ENCODE peak calls at places on chromosome 21, in seven cellular contexts. U is lower lobe of right lung; M is ovary; B is RWPE1; P is A549; Q is CD8-positive, alpha-beta T cell; O is cardiac muscle cell. W is an unnamed sample.

GRCh38 chr21:42858957-42859890 is 20.1 kb downstream of the WDR4 start:
- DNase-seq in U (no peak), M (no peak), B (no peak), P (no peak), Q (no peak), O (no peak), W (no peak)

GRCh38 chr21:27329255-27329851 is 362.5 kb upstream of the ADAMTS5 start:
- DNase-seq in U (no peak), M (no peak), B (no peak), P (no peak), Q (no peak), O (peak), W (peak)

GRCh38 chr21:39840373-39841097 is 26.7 kb upstream of the PCP4 start:
- DNase-seq in U (no peak), M (no peak), B (no peak), P (no peak), Q (no peak), O (no peak), W (no peak)

GRCh38 chr21:39221282-39221996 is 38.2 kb upstream of the PSMG1 start:
- DNase-seq in U (peak), M (no peak), B (no peak), P (no peak), Q (no peak), O (no peak), W (peak)

GRCh38 chr21:38343691-38344090 is 86.9 kb downstream of the KCNJ15 start:
- DNase-seq in U (peak), M (no peak), B (peak), P (peak), Q (no peak), O (peak), W (peak)

GRCh38 chr21:39676054-39676771 is 63.5 kb downstream of the B3GALT5 start:
- DNase-seq in U (no peak), M (no peak), B (peak), P (peak), Q (no peak), O (no peak), W (no peak)

GRCh38 chr21:41680444-41681335 is 86.2 kb downstream of the RIPK4 start:
- DNase-seq in U (no peak), M (no peak), B (no peak), P (no peak), Q (no peak), O (no peak), W (no peak)

GRCh38 chr21:28543975-28544374 is 448.7 kb downstream of the LTN1 start:
- DNase-seq in U (no peak), M (no peak), B (no peak), P (no peak), Q (no peak), O (no peak), W (no peak)

GRCh38 chr21:39737376-39738000 is 7.5 kb upstream of the IGSF5 start:
- DNase-seq in U (no peak), M (no peak), B (no peak), P (no peak), Q (no peak), O (no peak), W (no peak)

GRCh38 chr21:18298228-18298627 is 53.6 kb downstream of the CHODL start:
- DNase-seq in U (no peak), M (no peak), B (no peak), P (no peak), Q (no peak), O (no peak), W (peak)

GRCh38 chr21:28309596-28309995 is 683.1 kb downstream of the LTN1 start:
- DNase-seq in U (no peak), M (no peak), B (no peak), P (no peak), Q (no peak), O (no peak), W (no peak)

GRCh38 chr21:17612565-17613241 is at the start of gene BTG3:
- DNase-seq in U (peak), M (peak), B (peak), P (peak), Q (peak), O (peak), W (peak)

GRCh38 chr21:42683371-42684108 is 30.1 kb downstream of the PDE9A start:
- DNase-seq in U (no peak), M (no peak), B (no peak), P (no peak), Q (no peak), O (no peak), W (no peak)

GRCh38 chr21:38505654-38506523 is 7.6 kb upstream of the ERG start:
- DNase-seq in U (no peak), M (no peak), B (peak), P (peak), Q (no peak), O (peak), W (peak)

GRCh38 chr21:39105836-39106235 is 77.4 kb downstream of the PSMG1 start:
- DNase-seq in U (no peak), M (no peak), B (no peak), P (no peak), Q (no peak), O (no peak), W (no peak)

GRCh38 chr21:43323244-43324005 is 103.5 kb downstream of the SIK1 start:
- DNase-seq in U (peak), M (peak), B (no peak), P (no peak), Q (no peak), O (no peak), W (no peak)

GRCh38 chr21:33212159-33212851 is 17.4 kb upstream of the IFNAR2 start:
- DNase-seq in U (no peak), M (no peak), B (no peak), P (no peak), Q (no peak), O (peak), W (peak)

GRCh38 chr21:42195378-42196031 is 23.4 kb upstream of the ABCG1 start:
- DNase-seq in U (peak), M (no peak), B (no peak), P (no peak), Q (no peak), O (peak), W (peak)

GRCh38 chr21:23003951-23004350 is 2005.7 kb downstream of the NCAM2 start:
- DNase-seq in U (no peak), M (no peak), B (no peak), P (no peak), Q (no peak), O (no peak), W (no peak)

GRCh38 chr21:38852278-38852677 is 46.5 kb downstream of the ETS2 start:
- DNase-seq in U (no peak), M (no peak), B (no peak), P (no peak), Q (no peak), O (no peak), W (peak)

GRCh38 chr21:27787046-27787445 is 820.2 kb upstream of the ADAMTS5 start:
- DNase-seq in U (no peak), M (no peak), B (no peak), P (no peak), Q (no peak), O (peak), W (peak)

GRCh38 chr21:41622831-41623548 is 115.0 kb upstream of the TMPRSS2 start:
- DNase-seq in U (no peak), M (no peak), B (no peak), P (no peak), Q (no peak), O (no peak), W (no peak)

GRCh38 chr21:39660596-39660995 is 47.9 kb downstream of the B3GALT5 start:
- DNase-seq in U (no peak), M (no peak), B (peak), P (peak), Q (no peak), O (peak), W (peak)

GRCh38 chr21:44834951-44835646 is 17.2 kb upstream of the SUMO3 start:
- DNase-seq in U (no peak), M (no peak), B (no peak), P (no peak), Q (no peak), O (no peak), W (no peak)

GRCh38 chr21:37710555-37711293 is 205.5 kb downstream of the KCNJ6 start:
- DNase-seq in U (no peak), M (no peak), B (no peak), P (no peak), Q (no peak), O (peak), W (no peak)

GRCh38 chr21:44572959-44573583 is 458 bp upstream of the KRTAP10-4 start:
- DNase-seq in U (peak), M (no peak), B (no peak), P (no peak), Q (no peak), O (no peak), W (no peak)

GRCh38 chr21:29349702-29350101 is 51.0 kb downstream of the BACH1 start:
- DNase-seq in U (peak), M (no peak), B (no peak), P (no peak), Q (no peak), O (no peak), W (no peak)

GRCh38 chr21:39483917-39484316 is 32.1 kb downstream of the SH3BGR start:
- DNase-seq in U (no peak), M (no peak), B (no peak), P (no peak), Q (no peak), O (peak), W (no peak)

GRCh38 chr21:42590431-42591131 is 62.8 kb upstream of the PDE9A start:
- DNase-seq in U (no peak), M (no peak), B (no peak), P (no peak), Q (no peak), O (no peak), W (no peak)

GRCh38 chr21:20016431-20017005 is 981.7 kb upstream of the NCAM2 start:
- DNase-seq in U (no peak), M (no peak), B (no peak), P (no peak), Q (no peak), O (no peak), W (no peak)

GRCh38 chr21:44418876-44419230 is 36.5 kb upstream of the LRRC3 start:
- DNase-seq in U (no peak), M (no peak), B (no peak), P (no peak), Q (no peak), O (no peak), W (no peak)

GRCh38 chr21:41678944-41679343 is 87.9 kb downstream of the RIPK4 start:
- DNase-seq in U (peak), M (peak), B (peak), P (peak), Q (no peak), O (peak), W (peak)

GRCh38 chr21:34722684-34723300 is 54.0 kb downstream of the CLIC6 start:
- DNase-seq in U (no peak), M (no peak), B (no peak), P (no peak), Q (no peak), O (no peak), W (peak)
- TF ChIP-seq CTCF in U (peak), M (no peak), B (peak), P (no peak), Q (peak), O (peak), W (peak)

DNA sequence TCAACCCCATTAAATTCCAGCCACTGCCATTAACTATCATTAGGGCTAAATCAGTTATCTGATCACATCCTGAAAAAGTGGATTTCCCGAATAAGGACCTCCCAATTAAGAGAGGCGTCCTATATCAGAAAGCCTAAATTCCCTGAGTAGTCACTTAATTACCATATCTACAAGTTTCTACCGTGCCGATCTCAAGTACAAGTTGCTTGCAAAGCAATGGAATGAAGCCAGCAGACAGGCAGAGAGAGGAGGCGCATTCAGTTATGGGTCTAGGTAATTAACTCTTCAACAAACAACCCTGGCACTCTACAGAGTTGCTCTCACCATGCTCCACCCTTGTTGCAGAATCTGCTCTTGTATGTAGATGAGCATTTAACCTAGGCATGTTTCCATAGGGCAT is 494.6 kb upstream of the RUNX1 start:
- DNase-seq in U (no peak), M (no peak), B (no peak), P (no peak), Q (no peak), O (no peak), W (no peak)
- TF ChIP-seq CTCF in U (no peak), M (no peak), B (no peak), P (no peak), Q (no peak), O (no peak), W (no peak)

GRCh38 chr21:14587266-14587665 is 41.2 kb upstream of the SAMSN1 start:
- DNase-seq in U (no peak), M (no peak), B (no peak), P (no peak), Q (no peak), O (no peak), W (no peak)
- TF ChIP-seq CTCF in U (no peak), M (no peak), B (no peak), P (no peak), Q (no peak), O (no peak), W (no peak)

DNA sequence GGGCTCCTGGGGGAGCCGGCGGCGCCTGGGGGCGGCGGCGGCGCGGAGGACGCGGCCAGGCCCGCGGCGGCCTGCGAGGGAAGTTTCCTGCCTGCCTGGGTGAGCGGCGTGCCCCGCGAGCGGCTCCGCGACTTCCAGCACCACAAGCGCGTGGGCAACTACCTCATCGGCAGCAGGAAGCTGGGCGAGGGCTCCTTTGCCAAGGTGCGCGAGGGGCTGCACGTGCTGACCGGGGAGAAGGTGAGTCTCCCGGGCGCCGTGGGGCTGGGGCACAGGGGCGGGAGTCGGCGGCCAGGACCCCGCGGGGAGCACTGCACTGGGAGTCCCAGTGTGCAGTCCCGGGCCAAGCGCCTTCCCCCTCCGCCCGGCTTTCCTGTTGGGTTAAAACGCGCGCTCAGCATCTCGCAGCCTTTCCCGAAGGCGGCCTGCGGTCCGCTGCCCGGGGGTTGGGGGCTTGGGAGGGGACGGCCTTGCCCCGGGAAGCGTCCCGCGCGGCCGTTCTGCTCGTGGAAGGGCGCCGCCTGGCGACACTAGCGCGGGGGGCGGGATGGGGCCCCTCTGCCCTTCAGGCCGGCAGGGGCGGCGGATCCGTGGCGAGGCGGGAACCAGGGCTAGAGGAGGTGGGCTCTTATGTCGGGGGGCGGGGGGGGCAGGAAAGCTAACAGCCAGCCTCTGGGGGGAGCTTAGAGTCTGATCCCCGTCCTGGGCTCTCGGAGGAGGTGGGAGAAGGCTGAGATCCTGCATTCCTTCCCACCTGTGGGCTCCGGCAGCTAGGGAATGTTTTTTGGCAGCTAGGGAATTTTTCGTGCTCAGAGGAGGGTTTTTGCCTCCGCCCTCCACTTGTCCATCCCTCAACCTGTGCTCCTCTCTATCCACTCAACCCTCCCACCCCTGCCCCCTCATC is 1.1 kb downstream of the HUNK start:
- DNase-seq in U (peak), M (peak), B (no peak), P (peak), Q (no peak), O (peak), W (no peak)
- TF ChIP-seq CTCF in U (peak), M (no peak), B (peak), P (peak), Q (no peak), O (peak), W (peak)

GRCh38 chr21:21973806-21974205 is 975.6 kb downstream of the NCAM2 start:
- DNase-seq in U (no peak), M (no peak), B (no peak), P (no peak), Q (no peak), O (no peak), W (no peak)
- TF ChIP-seq CTCF in U (no peak), M (no peak), B (no peak), P (no peak), Q (no peak), O (no peak), W (peak)

DNA sequence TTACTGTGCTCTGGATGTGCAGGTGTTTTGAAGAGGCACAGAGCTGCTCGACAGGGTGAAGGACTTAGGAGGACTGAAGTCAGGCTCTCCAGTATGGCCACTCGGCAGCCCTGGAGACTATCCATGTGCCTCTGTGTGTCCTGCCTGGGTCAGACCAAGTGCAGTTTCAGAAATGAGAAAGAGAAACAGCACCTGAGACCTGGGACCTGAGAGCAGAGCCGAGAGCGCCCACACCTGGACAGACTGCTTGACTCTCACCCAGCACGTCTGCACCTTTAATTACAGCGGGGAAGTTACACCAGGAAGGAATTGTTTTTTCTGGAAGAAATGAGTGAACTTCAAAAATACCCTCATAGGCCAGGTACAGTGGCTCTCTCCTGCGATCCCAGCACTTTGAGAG is 59.7 kb upstream of the COL6A1 start:
- DNase-seq in U (no peak), M (no peak), B (no peak), P (no peak), Q (no peak), O (no peak), W (no peak)
- TF ChIP-seq CTCF in U (no peak), M (no peak), B (no peak), P (no peak), Q (no peak), O (no peak), W (no peak)

DNA sequence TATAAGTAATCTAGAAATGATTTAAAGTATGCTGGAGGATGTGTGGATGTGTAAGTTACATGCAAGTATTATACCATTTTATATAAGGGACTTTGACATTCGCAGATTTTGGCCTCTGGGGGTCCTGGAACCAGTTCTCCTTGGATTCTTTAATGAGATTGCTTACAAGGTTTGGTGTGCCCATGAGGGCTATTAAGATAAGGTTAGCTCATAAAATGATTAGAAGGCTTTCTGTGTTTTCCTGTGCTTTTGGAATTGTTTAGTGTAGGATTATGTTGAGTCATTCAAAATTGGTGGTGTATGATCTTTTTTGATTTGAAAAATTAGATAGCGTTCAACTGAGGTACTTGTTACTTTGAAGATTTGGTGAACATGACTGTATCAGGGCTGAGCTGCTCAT is 5.6 kb downstream of the USP25 start:
- DNase-seq in U (no peak), M (no peak), B (no peak), P (no peak), Q (no peak), O (no peak), W (no peak)
- TF ChIP-seq CTCF in U (no peak), M (no peak), B (no peak), P (no peak), Q (no peak), O (no peak), W (no peak)

GRCh38 chr21:15976807-15977206 is 247.0 kb downstream of the USP25 start:
- DNase-seq in U (no peak), M (no peak), B (no peak), P (no peak), Q (no peak), O (no peak), W (peak)
- TF ChIP-seq CTCF in U (no peak), M (no peak), B (no peak), P (peak), Q (no peak), O (peak), W (no peak)

GRCh38 chr21:36403713-36404112 is 18.5 kb downstream of the CHAF1B start:
- DNase-seq in U (no peak), M (no peak), B (no peak), P (no peak), Q (no peak), O (no peak), W (no peak)

GRCh38 chr21:36402339-36402738 is 17.1 kb downstream of the CHAF1B start:
- DNase-seq in U (no peak), M (no peak), B (no peak), P (no peak), Q (no peak), O (no peak), W (no peak)

GRCh38 chr21:36396971-36397370 is 11.8 kb downstream of the CHAF1B start:
- DNase-seq in U (no peak), M (no peak), B (no peak), P (no peak), Q (no peak), O (no peak), W (no peak)

GRCh38 chr21:36397606-36398005 is 12.4 kb downstream of the CHAF1B start:
- DNase-seq in U (no peak), M (no peak), B (no peak), P (no peak), Q (no peak), O (no peak), W (no peak)

DNA sequence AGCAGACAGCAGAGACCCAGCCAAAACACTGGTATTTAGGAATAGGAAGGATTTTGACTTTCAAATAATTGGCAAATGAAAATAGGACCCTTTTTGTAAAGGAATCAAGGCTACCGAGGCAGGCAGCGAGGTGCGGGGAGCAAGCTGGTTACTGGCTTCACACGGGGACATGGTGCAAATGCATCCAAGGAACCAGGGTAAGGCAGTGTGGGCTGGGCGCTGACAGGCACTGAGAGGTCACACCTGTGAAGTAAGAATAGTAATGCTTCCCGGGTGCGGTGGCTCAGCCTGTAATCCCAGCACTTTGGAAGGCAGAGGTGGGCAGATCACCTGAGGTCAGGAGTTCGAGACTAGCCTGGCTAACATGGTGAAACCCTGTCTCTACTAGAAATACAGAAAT is 15.5 kb downstream of the CHAF1B start:
- DNase-seq in U (no peak), M (no peak), B (no peak), P (no peak), Q (no peak), O (no peak), W (no peak)
- TF ChIP-seq CTCF in U (no peak), M (no peak), B (no peak), P (no peak), Q (no peak), O (no peak), W (no peak)

GRCh38 chr21:26013964-26014363 is 156.6 kb downstream of the APP start:
- DNase-seq in U (no peak), M (no peak), B (no peak), P (no peak), Q (no peak), O (no peak), W (no peak)
- TF ChIP-seq CTCF in U (no peak), M (no peak), B (no peak), P (no peak), Q (no peak), O (no peak), W (no peak)